ENCODE peak calls at places on chromosome 17, in seven cellular contexts. H is Peyer's patch, K is uterus, S is IMR-90, G is right lobe of liver, V is endothelial cell of umbilical vein, N is breast epithelium. F is an unnamed sample.

GRCh38 chr17:17061516-17061915 is 19.3 kb downstream of the MPRIP start:
- DNase-seq in H (peak), K (no peak), S (no peak), G (peak), V (no peak), N (no peak), F (no peak)

GRCh38 chr17:34408439-34408838 is 45.4 kb upstream of the CCL1 start:
- DNase-seq in H (no peak), K (no peak), S (no peak), G (no peak), V (no peak), N (no peak), F (no peak)

GRCh38 chr17:56830726-56831363 is 2.9 kb downstream of the C17orf67 start:
- DNase-seq in H (no peak), K (no peak), S (no peak), G (no peak), V (no peak), N (no peak), F (no peak)

GRCh38 chr17:77869665-77870132 is 88.8 kb upstream of the TNRC6C start:
- DNase-seq in H (peak), K (no peak), S (no peak), G (peak), V (no peak), N (no peak), F (no peak)

GRCh38 chr17:74491645-74492044 is 25.2 kb downstream of the CD300A start:
- DNase-seq in H (peak), K (no peak), S (no peak), G (no peak), V (no peak), N (no peak), F (no peak)

GRCh38 chr17:31226373-31226772 is 70.7 kb downstream of the OMG start:
- DNase-seq in H (no peak), K (no peak), S (no peak), G (no peak), V (no peak), N (no peak), F (no peak)

GRCh38 chr17:81254955-81255717 is 16.0 kb downstream of the NDUFAF8 start:
- DNase-seq in H (peak), K (peak), S (peak), G (peak), V (peak), N (peak), F (no peak)

GRCh38 chr17:48184721-48185120 is 77.2 kb downstream of the SNX11 start:
- DNase-seq in H (no peak), K (no peak), S (no peak), G (no peak), V (no peak), N (no peak), F (no peak)

GRCh38 chr17:31008374-31009035 is 37.7 kb downstream of the RNF135 start:
- DNase-seq in H (peak), K (peak), S (peak), G (peak), V (peak), N (peak), F (no peak)

GRCh38 chr17:38604479-38605229 is 1.1 kb downstream of the SRCIN1 start:
- DNase-seq in H (no peak), K (no peak), S (no peak), G (no peak), V (no peak), N (no peak), F (no peak)

GRCh38 chr17:54172654-54173316 is 350.1 kb downstream of the KIF2B start:
- DNase-seq in H (no peak), K (no peak), S (no peak), G (no peak), V (no peak), N (no peak), F (no peak)

GRCh38 chr17:80950466-80951120 is 41.0 kb upstream of the CHMP6 start:
- DNase-seq in H (no peak), K (no peak), S (no peak), G (no peak), V (no peak), N (no peak), F (no peak)

GRCh38 chr17:76473541-76473985 is 6.2 kb downstream of the AANAT start:
- DNase-seq in H (no peak), K (no peak), S (no peak), G (no peak), V (no peak), N (no peak), F (no peak)

GRCh38 chr17:61904094-61904710 is 23.6 kb downstream of the INTS2 start:
- DNase-seq in H (peak), K (no peak), S (no peak), G (no peak), V (no peak), N (no peak), F (no peak)

GRCh38 chr17:18928726-18929125 is 23.2 kb upstream of the SLC5A10 start:
- DNase-seq in H (no peak), K (no peak), S (no peak), G (no peak), V (no peak), N (no peak), F (no peak)

DNA sequence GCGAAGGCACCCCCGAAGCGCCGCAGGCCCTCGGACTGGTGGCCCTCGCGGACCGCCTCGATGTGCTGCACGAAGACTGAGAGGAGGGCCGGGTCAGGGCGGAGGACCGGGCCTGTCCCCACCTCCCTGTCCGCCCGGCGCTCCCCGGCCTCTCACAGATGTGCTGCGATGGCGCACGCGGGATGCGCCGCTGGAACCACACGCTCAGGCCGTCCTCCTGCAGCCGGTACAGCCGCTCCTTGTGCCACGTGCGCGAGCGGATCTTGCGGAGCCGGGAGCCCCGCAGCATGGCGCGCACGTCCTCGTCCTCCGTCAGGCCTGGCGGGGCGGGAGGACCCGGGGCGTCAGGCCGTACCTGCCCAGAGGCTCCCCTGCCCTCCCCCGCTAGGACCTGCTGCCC is 11.3 kb downstream of the PLCD3 start:
- DNase-seq in H (no peak), K (no peak), S (no peak), G (no peak), V (no peak), N (no peak), F (no peak)
- TF ChIP-seq POLR2A in H (no peak), K (no peak), S (no peak), G (no peak), V (no peak), N (no peak), F (no peak)

GRCh38 chr17:41650794-41651624 is 26.6 kb upstream of the KRT17 start:
- DNase-seq in H (no peak), K (no peak), S (no peak), G (no peak), V (no peak), N (no peak), F (no peak)

GRCh38 chr17:41649923-41650519 is 25.6 kb upstream of the KRT17 start:
- DNase-seq in H (no peak), K (no peak), S (no peak), G (no peak), V (no peak), N (no peak), F (no peak)

GRCh38 chr17:41647940-41648410 is 23.6 kb upstream of the KRT17 start:
- DNase-seq in H (peak), K (peak), S (peak), G (peak), V (peak), N (peak), F (peak)

GRCh38 chr17:41647038-41647813 is 22.9 kb upstream of the KRT17 start:
- DNase-seq in H (no peak), K (no peak), S (no peak), G (no peak), V (no peak), N (no peak), F (no peak)

GRCh38 chr17:41648411-41649195 is 24.2 kb upstream of the KRT17 start:
- DNase-seq in H (peak), K (peak), S (peak), G (peak), V (peak), N (peak), F (peak)
- TF ChIP-seq POLR2A in H (peak), K (peak), S (no peak), G (no peak), V (no peak), N (no peak), F (no peak)

GRCh38 chr17:4945176-4945943 is 3.0 kb downstream of the PFN1 start:
- DNase-seq in H (peak), K (peak), S (peak), G (no peak), V (peak), N (peak), F (peak)
- TF ChIP-seq POLR2A in H (peak), K (no peak), S (peak), G (peak), V (no peak), N (no peak), F (peak)

GRCh38 chr17:50956409-50956749 is 90.2 kb upstream of the TOB1 start:
- DNase-seq in H (no peak), K (no peak), S (no peak), G (no peak), V (no peak), N (no peak), F (no peak)

GRCh38 chr17:50956750-50957523 is 90.8 kb upstream of the TOB1 start:
- DNase-seq in H (peak), K (peak), S (peak), G (peak), V (peak), N (no peak), F (no peak)

GRCh38 chr17:50955160-50955559 is 89.0 kb upstream of the TOB1 start:
- DNase-seq in H (peak), K (no peak), S (no peak), G (no peak), V (no peak), N (no peak), F (no peak)

GRCh38 chr17:50954641-50955121 is 88.5 kb upstream of the TOB1 start:
- DNase-seq in H (no peak), K (no peak), S (no peak), G (no peak), V (no peak), N (no peak), F (no peak)

GRCh38 chr17:50955667-50956120 is 89.5 kb upstream of the TOB1 start:
- DNase-seq in H (no peak), K (no peak), S (no peak), G (no peak), V (no peak), N (no peak), F (no peak)
- TF ChIP-seq POLR2A in H (no peak), K (no peak), S (no peak), G (no peak), V (no peak), N (no peak), F (no peak)

GRCh38 chr17:39867084-39867890 is 715 bp upstream of the ZPBP2 start:
- DNase-seq in H (peak), K (no peak), S (no peak), G (no peak), V (no peak), N (no peak), F (no peak)
- TF ChIP-seq POLR2A in H (no peak), K (no peak), S (no peak), G (no peak), V (no peak), N (no peak), F (no peak)

GRCh38 chr17:45147581-45148182 is 593 bp upstream of the HEXIM1 start:
- DNase-seq in H (peak), K (peak), S (peak), G (peak), V (peak), N (peak), F (no peak)

GRCh38 chr17:45148183-45149036 is at the start of gene HEXIM1:
- DNase-seq in H (peak), K (peak), S (peak), G (peak), V (peak), N (peak), F (peak)

GRCh38 chr17:45149669-45150603 is 1.7 kb downstream of the HEXIM1 start:
- DNase-seq in H (peak), K (peak), S (peak), G (peak), V (peak), N (peak), F (no peak)

GRCh38 chr17:45149037-45149668 is 878 bp downstream of the HEXIM1 start:
- DNase-seq in H (peak), K (peak), S (peak), G (peak), V (peak), N (peak), F (no peak)

GRCh38 chr17:45150911-45151809 is 2.9 kb downstream of the HEXIM1 start:
- DNase-seq in H (no peak), K (no peak), S (no peak), G (no peak), V (peak), N (no peak), F (no peak)
- TF ChIP-seq POLR2A in H (no peak), K (no peak), S (no peak), G (no peak), V (no peak), N (no peak), F (no peak)

DNA sequence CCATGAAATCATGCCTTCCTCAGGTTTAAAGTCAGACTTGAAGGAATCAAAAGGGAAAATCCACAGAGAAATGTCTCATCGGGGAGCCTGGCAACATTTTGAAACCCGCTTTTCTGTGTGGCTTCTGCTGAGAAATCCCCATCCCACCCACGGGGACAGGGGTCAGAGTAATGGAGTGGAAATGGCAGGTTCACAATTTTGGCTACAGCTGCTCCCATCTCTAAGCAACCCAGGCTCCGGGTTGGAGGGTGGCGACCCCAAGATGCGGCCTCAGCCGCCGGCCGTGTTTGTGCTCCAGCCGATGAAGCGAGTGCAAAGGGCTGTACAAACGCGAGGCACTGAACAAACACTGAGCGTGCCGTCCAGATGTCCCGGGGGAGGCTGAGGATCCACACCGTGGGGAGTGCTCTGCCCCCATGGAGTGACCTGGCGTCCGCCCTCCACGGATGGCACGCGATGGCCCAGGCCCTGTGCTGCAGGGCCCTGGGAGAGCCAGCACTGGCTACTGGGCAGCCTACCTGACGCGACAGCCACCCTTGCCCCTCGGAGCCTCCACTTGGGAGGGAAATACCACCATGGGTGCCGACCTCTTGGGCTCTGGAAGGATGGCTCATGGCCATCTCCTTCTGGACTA is 22.2 kb downstream of the SLC43A2 start:
- DNase-seq in H (no peak), K (no peak), S (no peak), G (no peak), V (no peak), N (no peak), F (no peak)
- TF ChIP-seq POLR2A in H (no peak), K (no peak), S (no peak), G (no peak), V (no peak), N (no peak), F (no peak)

GRCh38 chr17:59154721-59155438 is at the start of gene SKA2:
- DNase-seq in H (peak), K (peak), S (no peak), G (peak), V (no peak), N (peak), F (peak)

GRCh38 chr17:59152925-59153324 is 2.1 kb downstream of the SKA2 start:
- DNase-seq in H (no peak), K (no peak), S (no peak), G (no peak), V (peak), N (no peak), F (no peak)

GRCh38 chr17:59155439-59156177 is at the start of gene PRR11:
- DNase-seq in H (peak), K (no peak), S (peak), G (peak), V (peak), N (peak), F (peak)

GRCh38 chr17:59151591-59151990 is 3.4 kb downstream of the SKA2 start:
- DNase-seq in H (no peak), K (no peak), S (no peak), G (no peak), V (no peak), N (no peak), F (no peak)

GRCh38 chr17:59154335-59154720 is 658 bp downstream of the SKA2 start:
- DNase-seq in H (peak), K (peak), S (peak), G (peak), V (no peak), N (peak), F (no peak)
- TF ChIP-seq POLR2A in H (no peak), K (no peak), S (no peak), G (no peak), V (peak), N (no peak), F (no peak)

DNA sequence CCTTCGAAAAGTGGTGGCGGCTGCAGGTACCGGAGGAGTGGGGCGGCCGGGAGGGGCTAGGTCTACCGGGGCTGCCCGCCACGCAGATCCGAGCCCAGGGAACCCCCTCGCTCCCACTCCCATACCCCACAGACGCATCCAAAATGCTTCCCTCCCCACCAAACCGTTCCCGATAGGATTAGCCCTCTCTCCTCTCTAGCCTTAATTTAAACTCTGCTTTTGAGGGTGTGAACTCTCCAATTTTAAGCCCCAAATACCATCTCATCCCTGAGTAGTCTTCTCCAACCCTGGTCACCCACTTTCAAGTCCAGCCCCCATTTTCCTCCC is 260 bp upstream of the CXCL16 start:
- DNase-seq in H (no peak), K (no peak), S (no peak), G (no peak), V (no peak), N (no peak), F (no peak)
- TF ChIP-seq POLR2A in H (no peak), K (no peak), S (no peak), G (no peak), V (no peak), N (no peak), F (no peak)

F was measured in H54.